ENCODE peak calls at places on chromosomes 6 and 20, in seven cellular contexts. One of them, this sample, is unnamed.

GRCh38 chr6:8705435-8706020 is 270.2 kb upstream of the SLC35B3 start:
- DNase-seq in fibroblast of mammary gland: no peak
- DNase-seq in epithelial cell of esophagus: no peak
- DNase-seq in AG10803: no peak
- DNase-seq in BE2C: no peak
- DNase-seq in fibroblast of the aortic adventitia: no peak
- DNase-seq in CD8-positive, alpha-beta T cell: no peak
- DNase-seq in this sample: no peak

GRCh38 chr6:41039060-41039998 is at the start of gene UNC5CL:
- DNase-seq in fibroblast of mammary gland: peak; percentile 15
- DNase-seq in epithelial cell of esophagus: peak; percentile 72
- DNase-seq in AG10803: peak; percentile 15
- DNase-seq in BE2C: peak; percentile 66
- DNase-seq in fibroblast of the aortic adventitia: peak; percentile 12
- DNase-seq in CD8-positive, alpha-beta T cell: peak; percentile 56
- DNase-seq in this sample: peak; percentile 76

GRCh38 chr20:43537921-43538854 is 20.6 kb upstream of the SGK2 start:
- DNase-seq in fibroblast of mammary gland: peak; percentile 66
- DNase-seq in epithelial cell of esophagus: peak; percentile 58
- DNase-seq in AG10803: peak; percentile 64
- DNase-seq in BE2C: peak; percentile 76
- DNase-seq in fibroblast of the aortic adventitia: peak; percentile 79
- DNase-seq in CD8-positive, alpha-beta T cell: peak; percentile 56
- DNase-seq in this sample: peak; percentile 68

GRCh38 chr6:22019877-22020276 is 277.0 kb downstream of the PRL start:
- DNase-seq in fibroblast of mammary gland: no peak
- DNase-seq in epithelial cell of esophagus: no peak
- DNase-seq in AG10803: no peak
- DNase-seq in BE2C: no peak
- DNase-seq in fibroblast of the aortic adventitia: no peak
- DNase-seq in CD8-positive, alpha-beta T cell: no peak
- DNase-seq in this sample: no peak

GRCh38 chr6:125216015-125216414 is 62.4 kb downstream of the TPD52L1 start:
- DNase-seq in fibroblast of mammary gland: no peak
- DNase-seq in epithelial cell of esophagus: no peak
- DNase-seq in AG10803: no peak
- DNase-seq in BE2C: no peak
- DNase-seq in fibroblast of the aortic adventitia: no peak
- DNase-seq in CD8-positive, alpha-beta T cell: no peak
- DNase-seq in this sample: no peak

GRCh38 chr6:90284745-90285481 is 11.7 kb downstream of the BACH2 start:
- DNase-seq in fibroblast of mammary gland: peak; percentile 76
- DNase-seq in epithelial cell of esophagus: peak; percentile 64
- DNase-seq in AG10803: peak; percentile 9
- DNase-seq in BE2C: no peak
- DNase-seq in fibroblast of the aortic adventitia: peak; percentile 34
- DNase-seq in CD8-positive, alpha-beta T cell: no peak
- DNase-seq in this sample: peak; percentile 54

GRCh38 chr6:28977351-28978136 is 27.6 kb downstream of the ZNF311 start:
- DNase-seq in fibroblast of mammary gland: peak; percentile 86
- DNase-seq in epithelial cell of esophagus: peak; percentile 83
- DNase-seq in AG10803: peak; percentile 74
- DNase-seq in BE2C: no peak
- DNase-seq in fibroblast of the aortic adventitia: peak; percentile 34
- DNase-seq in CD8-positive, alpha-beta T cell: no peak
- DNase-seq in this sample: peak; percentile 83

GRCh38 chr6:33587529-33588215 is 7.6 kb upstream of the BAK1 start:
- DNase-seq in fibroblast of mammary gland: no peak
- DNase-seq in epithelial cell of esophagus: no peak
- DNase-seq in AG10803: no peak
- DNase-seq in BE2C: no peak
- DNase-seq in fibroblast of the aortic adventitia: no peak
- DNase-seq in CD8-positive, alpha-beta T cell: no peak
- DNase-seq in this sample: no peak

GRCh38 chr6:132812255-132812732 is 2.1 kb upstream of the RPS12 start:
- DNase-seq in fibroblast of mammary gland: peak; percentile 65
- DNase-seq in epithelial cell of esophagus: peak; percentile 58
- DNase-seq in AG10803: peak; percentile 45
- DNase-seq in BE2C: no peak
- DNase-seq in fibroblast of the aortic adventitia: peak; percentile 65
- DNase-seq in CD8-positive, alpha-beta T cell: no peak
- DNase-seq in this sample: peak; percentile 51

GRCh38 chr6:4794140-4794707 is 18.0 kb downstream of the CDYL start:
- DNase-seq in fibroblast of mammary gland: no peak
- DNase-seq in epithelial cell of esophagus: no peak
- DNase-seq in AG10803: no peak
- DNase-seq in BE2C: no peak
- DNase-seq in fibroblast of the aortic adventitia: no peak
- DNase-seq in CD8-positive, alpha-beta T cell: no peak
- DNase-seq in this sample: no peak

GRCh38 chr6:112480551-112480950 is 133.4 kb downstream of the RFPL4B start:
- DNase-seq in fibroblast of mammary gland: peak; percentile 66
- DNase-seq in epithelial cell of esophagus: peak; percentile 75
- DNase-seq in AG10803: peak; percentile 49
- DNase-seq in BE2C: no peak
- DNase-seq in fibroblast of the aortic adventitia: no peak
- DNase-seq in CD8-positive, alpha-beta T cell: no peak
- DNase-seq in this sample: peak; percentile 59

GRCh38 chr6:141541766-141542324 is 590.9 kb upstream of the GJE1 start:
- DNase-seq in fibroblast of mammary gland: peak; percentile 35
- DNase-seq in epithelial cell of esophagus: no peak
- DNase-seq in AG10803: no peak
- DNase-seq in BE2C: no peak
- DNase-seq in fibroblast of the aortic adventitia: peak; percentile 12
- DNase-seq in CD8-positive, alpha-beta T cell: no peak
- DNase-seq in this sample: no peak

GRCh38 chr6:52098649-52099184 is 11.3 kb upstream of the PKHD1 start:
- DNase-seq in fibroblast of mammary gland: no peak
- DNase-seq in epithelial cell of esophagus: no peak
- DNase-seq in AG10803: no peak
- DNase-seq in BE2C: no peak
- DNase-seq in fibroblast of the aortic adventitia: no peak
- DNase-seq in CD8-positive, alpha-beta T cell: no peak
- DNase-seq in this sample: peak; percentile 9

GRCh38 chr20:37406010-37406998 is 60.4 kb downstream of the SRC start:
- DNase-seq in fibroblast of mammary gland: no peak
- DNase-seq in epithelial cell of esophagus: peak; percentile 28
- DNase-seq in AG10803: no peak
- DNase-seq in BE2C: peak; percentile 65
- DNase-seq in fibroblast of the aortic adventitia: no peak
- DNase-seq in CD8-positive, alpha-beta T cell: no peak
- DNase-seq in this sample: peak; percentile 49

GRCh38 chr6:169292340-169293124 is 38.9 kb upstream of the THBS2 start:
- DNase-seq in fibroblast of mammary gland: peak; percentile 98
- DNase-seq in epithelial cell of esophagus: peak; percentile 93
- DNase-seq in AG10803: peak; percentile 95
- DNase-seq in BE2C: no peak
- DNase-seq in fibroblast of the aortic adventitia: peak; percentile 90
- DNase-seq in CD8-positive, alpha-beta T cell: no peak
- DNase-seq in this sample: peak; percentile 93

DNA sequence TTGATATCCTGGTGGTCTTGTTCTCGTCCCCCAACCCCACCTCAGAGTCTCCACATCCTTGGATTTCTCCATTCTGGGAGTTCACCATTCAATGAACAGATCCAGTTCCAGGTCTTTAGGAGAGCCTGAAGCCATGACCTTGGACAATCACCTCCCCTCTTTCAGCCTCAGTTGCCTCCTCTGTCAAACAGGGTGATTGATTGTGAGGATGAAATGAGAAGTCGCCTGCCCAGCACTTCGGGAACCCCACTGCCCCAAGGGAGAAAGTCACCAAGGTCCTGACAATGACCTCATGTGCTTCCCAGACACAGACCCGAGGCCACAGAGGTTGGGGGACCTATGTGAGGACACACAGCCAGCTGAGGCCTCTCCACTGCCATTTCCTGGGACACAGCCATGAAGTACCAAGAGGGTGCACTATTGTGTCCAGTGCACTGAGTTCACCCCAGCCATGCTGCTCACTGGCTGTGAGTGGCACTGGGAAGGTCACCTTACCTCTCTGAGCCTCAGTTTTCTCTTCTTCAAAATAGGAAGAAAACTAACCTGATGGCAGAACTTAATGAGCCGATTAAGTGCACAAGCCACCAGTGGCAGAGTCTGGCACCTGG is 61.7 kb downstream of the SNAI1 start:
- DNase-seq in fibroblast of mammary gland: no peak
- DNase-seq in epithelial cell of esophagus: no peak
- DNase-seq in AG10803: no peak
- DNase-seq in BE2C: no peak
- DNase-seq in fibroblast of the aortic adventitia: no peak
- DNase-seq in CD8-positive, alpha-beta T cell: no peak
- DNase-seq in this sample: no peak
- TF ChIP-seq CTCF in fibroblast of mammary gland: no peak
- TF ChIP-seq CTCF in epithelial cell of esophagus: no peak
- TF ChIP-seq CTCF in AG10803: no peak
- TF ChIP-seq CTCF in BE2C: no peak
- TF ChIP-seq CTCF in fibroblast of the aortic adventitia: no peak
- TF ChIP-seq CTCF in CD8-positive, alpha-beta T cell: no peak
- TF ChIP-seq CTCF in this sample: no peak

GRCh38 chr6:35409245-35409644 is 42.9 kb upstream of the FANCE start:
- DNase-seq in fibroblast of mammary gland: no peak
- DNase-seq in epithelial cell of esophagus: no peak
- DNase-seq in AG10803: no peak
- DNase-seq in BE2C: no peak
- DNase-seq in fibroblast of the aortic adventitia: no peak
- DNase-seq in CD8-positive, alpha-beta T cell: no peak
- DNase-seq in this sample: no peak

GRCh38 chr6:35403544-35404442 is 48.3 kb upstream of the FANCE start:
- DNase-seq in fibroblast of mammary gland: no peak
- DNase-seq in epithelial cell of esophagus: no peak
- DNase-seq in AG10803: no peak
- DNase-seq in BE2C: no peak
- DNase-seq in fibroblast of the aortic adventitia: no peak
- DNase-seq in CD8-positive, alpha-beta T cell: no peak
- DNase-seq in this sample: no peak

GRCh38 chr6:35407086-35407485 is 45.1 kb upstream of the FANCE start:
- DNase-seq in fibroblast of mammary gland: no peak
- DNase-seq in epithelial cell of esophagus: no peak
- DNase-seq in AG10803: no peak
- DNase-seq in BE2C: no peak
- DNase-seq in fibroblast of the aortic adventitia: no peak
- DNase-seq in CD8-positive, alpha-beta T cell: no peak
- DNase-seq in this sample: no peak

GRCh38 chr6:35402856-35403191 is 49.3 kb upstream of the FANCE start:
- DNase-seq in fibroblast of mammary gland: no peak
- DNase-seq in epithelial cell of esophagus: no peak
- DNase-seq in AG10803: no peak
- DNase-seq in BE2C: no peak
- DNase-seq in fibroblast of the aortic adventitia: no peak
- DNase-seq in CD8-positive, alpha-beta T cell: no peak
- DNase-seq in this sample: no peak

GRCh38 chr6:35406666-35407065 is 45.5 kb upstream of the FANCE start:
- DNase-seq in fibroblast of mammary gland: no peak
- DNase-seq in epithelial cell of esophagus: no peak
- DNase-seq in AG10803: no peak
- DNase-seq in BE2C: no peak
- DNase-seq in fibroblast of the aortic adventitia: no peak
- DNase-seq in CD8-positive, alpha-beta T cell: no peak
- DNase-seq in this sample: no peak
- TF ChIP-seq CTCF in fibroblast of mammary gland: no peak
- TF ChIP-seq CTCF in epithelial cell of esophagus: no peak
- TF ChIP-seq CTCF in AG10803: no peak
- TF ChIP-seq CTCF in BE2C: no peak
- TF ChIP-seq CTCF in fibroblast of the aortic adventitia: no peak
- TF ChIP-seq CTCF in CD8-positive, alpha-beta T cell: no peak
- TF ChIP-seq CTCF in this sample: no peak

GRCh38 chr20:4021905-4022304 is 6.5 kb upstream of the RNF24 start:
- DNase-seq in fibroblast of mammary gland: peak; percentile 91
- DNase-seq in epithelial cell of esophagus: no peak
- DNase-seq in AG10803: peak; percentile 22
- DNase-seq in BE2C: no peak
- DNase-seq in fibroblast of the aortic adventitia: peak; percentile 77
- DNase-seq in CD8-positive, alpha-beta T cell: no peak
- DNase-seq in this sample: no peak

GRCh38 chr20:4025125-4025524 is 9.8 kb upstream of the RNF24 start:
- DNase-seq in fibroblast of mammary gland: no peak
- DNase-seq in epithelial cell of esophagus: no peak
- DNase-seq in AG10803: no peak
- DNase-seq in BE2C: no peak
- DNase-seq in fibroblast of the aortic adventitia: no peak
- DNase-seq in CD8-positive, alpha-beta T cell: no peak
- DNase-seq in this sample: no peak

GRCh38 chr20:4025679-4026078 is 10.3 kb upstream of the RNF24 start:
- DNase-seq in fibroblast of mammary gland: no peak
- DNase-seq in epithelial cell of esophagus: no peak
- DNase-seq in AG10803: no peak
- DNase-seq in BE2C: no peak
- DNase-seq in fibroblast of the aortic adventitia: no peak
- DNase-seq in CD8-positive, alpha-beta T cell: no peak
- DNase-seq in this sample: no peak

GRCh38 chr20:4020256-4020655 is 4.9 kb upstream of the RNF24 start:
- DNase-seq in fibroblast of mammary gland: no peak
- DNase-seq in epithelial cell of esophagus: no peak
- DNase-seq in AG10803: no peak
- DNase-seq in BE2C: no peak
- DNase-seq in fibroblast of the aortic adventitia: no peak
- DNase-seq in CD8-positive, alpha-beta T cell: no peak
- DNase-seq in this sample: no peak

DNA sequence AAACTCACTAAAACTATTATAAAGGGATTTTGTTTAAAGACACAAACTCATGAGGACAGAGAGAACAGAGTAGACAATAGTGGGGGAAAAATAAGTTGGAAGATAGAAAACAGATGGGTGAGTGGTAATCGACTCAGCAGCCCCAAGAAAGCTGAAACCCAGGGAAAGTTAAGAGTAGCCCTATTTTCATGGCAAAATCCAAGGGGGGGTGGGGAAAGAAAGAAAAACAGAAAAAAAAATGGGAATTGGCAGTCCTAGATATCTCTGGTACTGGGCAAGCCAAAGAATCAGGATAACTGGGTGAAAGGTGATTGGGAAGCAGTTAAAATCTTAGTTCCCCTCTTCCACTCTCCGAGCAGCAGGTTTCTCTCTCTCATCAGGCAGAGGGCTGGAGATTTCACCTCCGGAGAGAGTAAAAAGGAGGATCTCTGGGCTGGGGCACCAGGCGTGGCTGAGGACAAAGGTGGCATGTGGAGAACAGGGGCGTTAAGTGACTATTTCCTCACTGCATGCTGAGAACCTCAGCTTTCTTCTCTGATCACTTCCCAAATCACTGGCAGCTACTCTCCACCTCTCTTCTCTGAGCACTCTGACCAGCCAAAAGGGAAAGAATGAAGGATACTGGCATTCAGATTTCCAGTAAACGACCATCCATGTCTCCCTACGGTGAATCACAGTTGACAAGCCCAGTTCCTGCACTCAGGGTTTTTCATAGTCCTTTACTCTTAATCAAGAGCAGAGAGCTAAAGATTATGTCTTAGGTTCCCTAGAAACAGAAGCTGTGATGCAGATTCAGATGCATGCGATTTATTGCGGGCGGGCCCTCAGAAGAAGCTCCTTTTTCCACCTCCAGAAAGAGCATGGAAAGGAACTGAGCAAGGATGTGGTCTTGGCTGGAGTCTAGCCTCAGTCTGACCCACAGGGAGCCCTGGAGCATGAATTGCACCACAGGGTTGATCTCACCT is 7.3 kb upstream of the RNF24 start:
- DNase-seq in fibroblast of mammary gland: peak; percentile 70
- DNase-seq in epithelial cell of esophagus: no peak
- DNase-seq in AG10803: peak; percentile 15
- DNase-seq in BE2C: no peak
- DNase-seq in fibroblast of the aortic adventitia: peak; percentile 69
- DNase-seq in CD8-positive, alpha-beta T cell: no peak
- DNase-seq in this sample: no peak
- TF ChIP-seq CTCF in fibroblast of mammary gland: no peak
- TF ChIP-seq CTCF in epithelial cell of esophagus: no peak
- TF ChIP-seq CTCF in AG10803: no peak
- TF ChIP-seq CTCF in BE2C: no peak
- TF ChIP-seq CTCF in fibroblast of the aortic adventitia: no peak
- TF ChIP-seq CTCF in CD8-positive, alpha-beta T cell: no peak
- TF ChIP-seq CTCF in this sample: no peak

GRCh38 chr20:1180949-1181348 is 3.8 kb downstream of the TMEM74B start:
- DNase-seq in fibroblast of mammary gland: no peak
- DNase-seq in epithelial cell of esophagus: no peak
- DNase-seq in AG10803: no peak
- DNase-seq in BE2C: no peak
- DNase-seq in fibroblast of the aortic adventitia: no peak
- DNase-seq in CD8-positive, alpha-beta T cell: no peak
- DNase-seq in this sample: no peak
- TF ChIP-seq CTCF in fibroblast of mammary gland: no peak
- TF ChIP-seq CTCF in epithelial cell of esophagus: no peak
- TF ChIP-seq CTCF in AG10803: no peak
- TF ChIP-seq CTCF in BE2C: no peak
- TF ChIP-seq CTCF in fibroblast of the aortic adventitia: no peak
- TF ChIP-seq CTCF in CD8-positive, alpha-beta T cell: no peak
- TF ChIP-seq CTCF in this sample: no peak

This sample was measured in MCF 10A.